ENCODE peak calls at places on chromosomes 6 and 20, in five cellular contexts. V, K, S, J and G are unnamed samples. For H3K36me3 and H3K27me3, the result is how much of the 10 kb centered on the place peaks cover.

GRCh38 chr6:71394001-71394432 is 105.4 kb downstream of the OGFRL1 start:
- DNase-seq in K (no peak), J (no peak), V (no peak), S (no peak), G (peak)

GRCh38 chr6:77463881-77464867 is 883 bp upstream of the HTR1B start:
- DNase-seq in S (no peak), J (no peak), K (no peak), V (peak), G (peak)

GRCh38 chr6:53673138-53673801 is 7.7 kb upstream of the KLHL31 start:
- DNase-seq in V (no peak), K (no peak), S (no peak), J (no peak), G (peak)

GRCh38 chr6:89197141-89197540 is 20.0 kb downstream of the GABRR1 start:
- DNase-seq in J (no peak), V (no peak), K (no peak), S (no peak), G (no peak)

GRCh38 chr6:26502169-26502568 is 2.1 kb downstream of the BTN1A1 start:
- DNase-seq in V (no peak), S (no peak), K (no peak), J (no peak), G (no peak)

GRCh38 chr6:107386340-107386739 is 73.0 kb downstream of the PDSS2 start:
- DNase-seq in S (no peak), V (no peak), K (no peak), J (no peak), G (peak)

GRCh38 chr20:37845261-37845681 is 57.7 kb upstream of the VSTM2L start:
- DNase-seq in S (peak), K (peak), V (no peak), J (no peak), G (no peak)

GRCh38 chr6:108598316-108598863 is 37.7 kb downstream of the FOXO3 start:
- DNase-seq in J (no peak), V (no peak), S (no peak), K (no peak), G (peak)

GRCh38 chr6:69847507-69847812 is 18.9 kb upstream of the COL19A1 start:
- DNase-seq in J (no peak), S (no peak), K (no peak), V (no peak), G (no peak)

GRCh38 chr6:99427988-99428387 is 2.9 kb upstream of the PNISR start:
- DNase-seq in J (no peak), S (no peak), V (no peak), K (no peak), G (no peak)

GRCh38 chr6:24425091-24425490 is 22.4 kb downstream of the MRS2 start:
- DNase-seq in K (no peak), S (no peak), J (no peak), V (no peak), G (no peak)

GRCh38 chr6:24415753-24416152 is 13.0 kb downstream of the MRS2 start:
- DNase-seq in K (no peak), V (no peak), S (no peak), J (no peak), G (no peak)

DNA sequence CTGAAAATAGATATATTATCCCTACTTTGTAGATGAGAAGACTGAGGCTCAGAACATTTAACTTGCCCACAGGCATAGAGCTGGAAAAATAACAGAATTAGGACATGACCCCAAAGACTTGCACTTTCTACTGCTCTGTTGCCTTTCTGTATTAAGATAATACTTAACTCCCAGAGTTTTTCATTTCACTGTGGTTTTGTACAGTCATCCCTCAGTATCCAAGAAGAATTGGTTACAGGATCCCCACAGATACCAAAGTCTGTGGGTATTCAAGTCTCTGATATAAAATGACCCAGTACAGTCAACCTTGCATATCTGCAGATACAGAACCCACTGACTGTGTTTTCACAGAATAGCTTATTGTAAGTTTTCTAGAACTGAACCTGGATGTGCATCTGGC is 16.8 kb downstream of the MRS2 start:
- DNase-seq in S (no peak), J (no peak), V (no peak), K (no peak), G (no peak)
- H3K36me3 ChIP-seq in S (under half), J (under half), V (half or more), K (under half), G (half or more)

GRCh38 chr20:1808101-1808500 is 87.1 kb upstream of the SIRPA start:
- DNase-seq in K (no peak), S (no peak), J (no peak), V (no peak), G (no peak)

GRCh38 chr20:1807394-1807793 is 87.8 kb upstream of the SIRPA start:
- DNase-seq in K (no peak), V (no peak), J (no peak), S (no peak), G (no peak)

GRCh38 chr20:1809611-1810510 is 85.3 kb upstream of the SIRPA start:
- DNase-seq in J (no peak), S (no peak), V (no peak), K (no peak), G (peak)

GRCh38 chr20:1810572-1810925 is 84.7 kb upstream of the SIRPA start:
- DNase-seq in K (no peak), J (no peak), S (no peak), V (no peak), G (no peak)

DNA sequence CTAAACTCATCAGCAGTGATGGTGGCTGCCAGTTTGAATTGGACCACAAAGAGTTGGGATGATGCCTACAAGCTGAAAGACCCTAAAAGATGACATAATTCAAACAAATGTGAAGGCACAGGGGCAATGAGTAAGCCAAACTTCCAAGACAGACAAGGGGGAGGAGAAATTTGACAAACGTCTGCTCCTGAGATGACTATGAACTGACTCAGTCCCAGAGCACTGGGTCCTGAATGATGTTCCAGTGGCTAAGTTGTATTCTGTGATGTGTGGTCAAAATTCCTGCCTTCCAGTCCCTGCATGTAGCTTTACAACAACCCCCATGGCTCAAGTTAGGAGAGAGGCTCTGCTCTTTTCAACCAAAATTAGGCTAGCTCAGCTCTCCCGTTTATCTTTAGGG is 86.1 kb upstream of the SIRPA start:
- DNase-seq in S (no peak), J (no peak), K (no peak), V (no peak), G (peak)
- H3K4me3 ChIP-seq in S (no peak), J (no peak), K (no peak), V (no peak), G (no peak)

GRCh38 chr6:136790411-136791295 is 1.6 kb downstream of the MAP3K5 start:
- DNase-seq in S (no peak), V (no peak), J (no peak), K (no peak), G (peak)
- H3K27me3 ChIP-seq in S (under half), V (under half), J (under half), K (under half), G (under half)

GRCh38 chr20:62333820-62334595 is 31.2 kb downstream of the ADRM1 start:
- DNase-seq in S (no peak), J (no peak), K (peak), V (peak), G (no peak)
- H3K36me3 ChIP-seq in S (under half), J (under half), K (under half), V (under half), G (under half)